ENCODE peak calls at places on chromosomes 16 and 17, in seven cellular contexts. J is HCT116, I is HepG2, K is SK-N-SH, F is H1, U is GM12878, R is K562. E is an unnamed sample.

GRCh38 chr17:58756246-58757161 is 850 bp downstream of the PPM1E start:
- DNase-seq in R (peak), F (peak), I (no peak), K (peak), U (no peak), J (no peak), E (peak)

GRCh38 chr16:31452631-31453106 is 6.6 kb upstream of the ARMC5 start:
- DNase-seq in R (peak), F (no peak), K (no peak), I (no peak), U (no peak), J (no peak), E (no peak)

GRCh38 chr17:71234349-71234748 is 886.5 kb upstream of the SOX9 start:
- DNase-seq in K (no peak), F (no peak), U (no peak), J (no peak), I (no peak), R (no peak), E (no peak)

GRCh38 chr16:1194665-1195392 is 30.2 kb downstream of the TPSG1 start:
- DNase-seq in I (no peak), K (peak), F (peak), J (no peak), U (no peak), R (peak), E (no peak)

GRCh38 chr16:53546988-53547391 is 44.0 kb upstream of the AKTIP start:
- DNase-seq in J (peak), K (no peak), F (no peak), U (no peak), R (peak), I (peak), E (peak)

GRCh38 chr17:72351884-72352346 is 231.1 kb downstream of the SOX9 start:
- DNase-seq in K (peak), J (no peak), R (no peak), F (peak), U (no peak), I (no peak), E (peak)

GRCh38 chr16:85316321-85316919 is 204.1 kb upstream of the CIBAR2 start:
- DNase-seq in U (no peak), I (peak), F (peak), J (peak), K (peak), R (peak), E (peak)

GRCh38 chr17:11935734-11936406 is 61.4 kb downstream of the ZNF18 start:
- DNase-seq in I (peak), J (peak), F (peak), R (peak), U (no peak), K (peak), E (peak)

GRCh38 chr17:39283896-39284295 is 58.2 kb upstream of the STAC2 start:
- DNase-seq in K (no peak), J (no peak), U (no peak), I (no peak), R (no peak), F (no peak), E (no peak)
- TF ChIP-seq JUND in K (no peak), J (no peak), U (no peak), I (no peak), R (no peak), F (no peak), E (no peak)

GRCh38 chr17:40173091-40173777 is 4.0 kb upstream of the RAPGEFL1 start:
- DNase-seq in J (no peak), K (no peak), R (no peak), F (no peak), U (no peak), I (peak), E (no peak)

GRCh38 chr17:40173778-40174135 is 3.5 kb upstream of the RAPGEFL1 start:
- DNase-seq in I (no peak), J (no peak), K (no peak), U (no peak), R (no peak), F (no peak), E (no peak)

GRCh38 chr17:40167685-40168261 is 9.5 kb upstream of the RAPGEFL1 start:
- DNase-seq in U (no peak), K (no peak), J (no peak), I (no peak), R (no peak), F (no peak), E (no peak)

DNA sequence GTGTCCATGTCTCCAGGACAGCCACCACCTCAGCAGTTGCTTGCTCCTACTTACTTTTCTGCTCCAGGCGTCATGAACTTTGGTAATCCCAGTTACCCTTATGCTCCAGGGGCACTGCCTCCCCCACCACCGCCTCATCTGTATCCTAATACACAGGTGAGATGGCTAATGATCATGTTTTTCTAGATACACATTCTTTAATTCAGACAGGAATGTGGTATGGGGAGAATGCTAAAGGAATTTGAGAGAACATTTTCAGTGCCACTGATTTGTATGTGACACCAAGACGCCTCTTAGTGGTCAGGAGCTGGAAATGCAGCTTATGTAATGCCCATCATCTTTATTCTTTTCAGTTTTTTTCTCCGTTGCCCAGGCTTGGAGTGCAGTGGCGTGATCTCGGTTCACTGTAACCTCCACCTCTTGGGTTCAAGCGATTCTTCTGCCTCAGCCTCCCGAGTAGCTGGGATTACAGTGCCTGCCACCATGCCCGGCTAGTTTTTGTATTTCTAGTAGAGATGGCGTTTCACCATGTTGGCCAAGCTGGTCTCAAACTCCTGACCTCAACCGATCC is 8.9 kb upstream of the RAPGEFL1 start:
- DNase-seq in J (peak), I (peak), K (peak), U (peak), R (peak), F (peak), E (peak)
- TF ChIP-seq JUND in J (no peak), I (no peak), K (no peak), U (no peak), R (no peak), F (no peak), E (no peak)

DNA sequence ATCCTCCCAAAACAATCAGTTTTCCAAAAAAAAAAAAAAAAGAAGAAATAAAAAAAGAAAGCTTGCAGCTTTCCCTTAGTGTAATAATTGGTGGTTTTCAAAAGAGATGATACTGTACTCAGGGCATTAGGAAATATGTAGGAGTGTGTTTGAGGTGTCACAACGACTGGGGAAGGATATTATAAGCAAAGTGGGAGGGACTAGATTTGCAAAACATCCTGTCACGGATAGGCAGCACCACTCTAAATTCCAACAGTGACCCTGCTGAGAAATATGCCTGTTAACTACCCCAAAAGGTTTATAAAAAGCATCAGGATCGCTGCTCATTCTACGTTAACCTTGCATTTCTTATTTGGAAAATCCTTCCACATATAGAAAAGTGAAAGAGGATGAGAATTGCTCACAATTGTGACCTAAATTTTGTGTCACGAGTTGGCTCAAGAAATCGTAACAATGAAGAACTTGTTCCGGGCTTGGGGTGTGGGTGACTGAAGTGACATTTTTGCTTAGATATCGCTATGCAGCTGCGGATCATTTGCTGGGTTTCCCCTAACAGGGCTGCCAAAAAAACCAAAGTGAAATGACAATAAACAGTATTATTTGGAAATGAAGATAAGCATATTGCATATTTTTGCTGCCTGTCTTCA is 51.6 kb downstream of the N4BP1 start:
- DNase-seq in J (no peak), K (no peak), F (no peak), R (no peak), I (no peak), U (no peak), E (no peak)
- TF ChIP-seq JUND in J (no peak), K (no peak), F (no peak), R (no peak), I (no peak), U (no peak), E (no peak)

GRCh38 chr17:54754560-54754959 is 146.1 kb upstream of the TOM1L1 start:
- DNase-seq in F (peak), I (peak), U (no peak), K (peak), J (peak), R (peak), E (no peak)

GRCh38 chr17:54745862-54746261 is 154.8 kb upstream of the TOM1L1 start:
- DNase-seq in J (no peak), U (no peak), I (no peak), F (no peak), R (no peak), K (no peak), E (no peak)

GRCh38 chr17:54744750-54745149 is 155.9 kb upstream of the TOM1L1 start:
- DNase-seq in R (no peak), J (no peak), U (no peak), I (no peak), F (no peak), K (no peak), E (no peak)

GRCh38 chr17:54745239-54745638 is 155.4 kb upstream of the TOM1L1 start:
- DNase-seq in R (no peak), J (no peak), F (no peak), I (no peak), K (no peak), U (no peak), E (peak)

DNA sequence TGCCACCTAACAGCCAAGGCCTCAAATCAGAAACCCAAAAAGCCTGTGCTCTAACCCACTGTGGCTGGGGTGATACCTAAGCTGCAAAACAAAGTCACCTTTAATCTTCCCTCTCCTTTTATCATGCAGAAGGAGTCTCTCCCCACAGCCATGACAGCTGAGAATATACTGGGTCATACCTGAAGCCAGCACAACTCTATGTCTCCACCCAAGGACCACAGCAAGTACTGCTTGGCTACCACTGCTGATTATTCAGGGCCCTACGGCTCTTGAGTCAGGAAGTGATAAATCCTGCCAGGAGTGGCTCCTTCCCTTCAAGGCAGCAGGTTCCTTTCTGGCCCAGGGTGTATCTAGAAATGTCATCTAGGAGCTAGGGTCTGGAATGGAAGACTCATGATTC is 151.5 kb upstream of the TOM1L1 start:
- DNase-seq in I (peak), K (no peak), U (no peak), F (no peak), J (no peak), R (no peak), E (no peak)
- TF ChIP-seq JUND in I (no peak), K (no peak), U (no peak), F (no peak), J (no peak), R (no peak), E (no peak)

GRCh38 chr17:63035271-63035670 is 69.2 kb downstream of the TANC2 start:
- DNase-seq in F (no peak), K (no peak), U (no peak), J (peak), R (no peak), I (no peak), E (no peak)
- TF ChIP-seq JUND in F (no peak), K (no peak), U (no peak), J (peak), R (no peak), I (no peak), E (no peak)

DNA sequence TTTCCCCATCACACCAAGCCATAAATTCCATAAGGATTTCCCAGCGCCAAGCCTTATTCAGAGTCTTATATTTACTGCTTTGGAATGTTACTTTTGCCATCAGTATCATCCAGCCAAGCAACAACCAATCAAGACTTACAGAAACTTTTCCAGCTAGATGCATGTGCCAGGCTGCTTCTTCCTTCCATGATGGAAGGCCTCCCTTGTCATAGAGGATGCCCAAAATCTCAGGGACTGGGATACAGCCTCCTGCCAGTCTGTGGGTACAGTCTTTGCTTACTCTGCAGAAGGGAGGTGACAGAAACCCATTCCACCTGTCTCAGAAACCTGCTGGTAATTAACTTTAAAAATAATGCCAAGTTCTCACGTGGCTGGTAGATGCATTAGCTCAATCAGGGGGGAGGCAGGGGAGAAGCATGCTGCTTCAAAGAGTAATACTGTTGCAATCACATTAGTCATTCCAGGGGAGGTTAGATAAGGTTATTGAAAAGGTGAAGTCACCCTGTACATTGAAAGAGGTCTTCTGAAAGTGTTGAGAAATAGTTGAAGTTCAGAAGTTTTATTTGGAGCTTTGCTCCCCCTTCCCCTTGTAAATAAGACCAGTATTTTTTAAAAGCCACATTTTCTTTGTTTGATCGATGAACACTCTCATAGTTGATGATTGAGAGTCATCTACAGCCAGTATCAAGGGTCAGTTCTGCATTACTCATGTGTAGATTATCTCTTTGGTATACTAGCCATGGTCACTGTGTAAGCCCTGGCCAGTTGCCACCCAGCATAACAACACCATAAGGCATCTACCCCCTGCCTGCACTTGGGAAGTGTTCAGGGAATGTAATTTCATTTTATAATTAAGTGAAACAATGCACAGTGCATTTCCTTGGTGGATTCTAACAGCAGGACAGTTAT is 22.2 kb downstream of the HLF start:
- DNase-seq in F (no peak), K (no peak), U (no peak), J (peak), R (no peak), I (peak), E (no peak)
- TF ChIP-seq JUND in F (no peak), K (no peak), U (no peak), J (peak), R (no peak), I (peak), E (no peak)